ENCODE peak calls at places on chromosomes 2 and 18, in four cellular contexts. E, H, I and A are unnamed samples.

GRCh38 chr2:217647226-217647625 is 355.6 kb downstream of the TNS1 start:
- DNase-seq in E (no peak), H (no peak), I (no peak), A (no peak)

GRCh38 chr18:75231053-75231406 is 20.4 kb downstream of the TSHZ1 start:
- DNase-seq in E (no peak), H (no peak), I (no peak), A (no peak)

GRCh38 chr2:9892236-9892635 is 49.0 kb downstream of the TAF1B start:
- DNase-seq in E (no peak), H (no peak), I (no peak), A (no peak)

GRCh38 chr2:14535156-14535555 is 97.4 kb upstream of the LRATD1 start:
- DNase-seq in E (peak), H (no peak), I (no peak), A (no peak)

GRCh38 chr2:32284321-32284720 is 6.6 kb downstream of the YIPF4 start:
- DNase-seq in E (no peak), H (no peak), I (no peak), A (peak)

GRCh38 chr18:61988100-61988499 is 95.3 kb upstream of the RNF152 start:
- DNase-seq in E (no peak), H (no peak), I (no peak), A (peak)

GRCh38 chr2:183063083-183063482 is 15.5 kb upstream of the DUSP19 start:
- DNase-seq in E (peak), H (no peak), I (no peak), A (peak)

GRCh38 chr2:217743407-217743806 is 259.4 kb downstream of the TNS1 start:
- DNase-seq in E (no peak), H (peak), I (no peak), A (no peak)

GRCh38 chr2:85266424-85267041 is 61.3 kb downstream of the TGOLN2 start:
- DNase-seq in E (peak), H (peak), I (peak), A (peak)

GRCh38 chr2:17827306-17827705 is 11.0 kb downstream of the MSGN1 start:
- DNase-seq in E (no peak), H (no peak), I (peak), A (no peak)

GRCh38 chr18:74745658-74746403 is 148.2 kb downstream of the ZNF407 start:
- DNase-seq in E (no peak), H (no peak), I (no peak), A (peak)

GRCh38 chr2:223884399-223884798 is 47.0 kb upstream of the AP1S3 start:
- DNase-seq in E (no peak), H (no peak), I (no peak), A (peak)

GRCh38 chr2:96809951-96810782 is 5.9 kb upstream of the CNNM3 start:
- DNase-seq in E (no peak), H (no peak), I (no peak), A (no peak)

GRCh38 chr2:54692556-54692955 is 30.9 kb upstream of the EML6 start:
- DNase-seq in E (no peak), H (no peak), I (no peak), A (no peak)

GRCh38 chr2:145752091-145752806 is 1232.3 kb upstream of the ZEB2 start:
- DNase-seq in E (peak), H (no peak), I (no peak), A (peak)

GRCh38 chr2:188974184-188974583 is at the start of gene COL3A1:
- DNase-seq in E (no peak), H (no peak), I (no peak), A (peak)

GRCh38 chr2:20560891-20561702 is 89.8 kb downstream of the HS1BP3 start:
- DNase-seq in E (no peak), H (no peak), I (no peak), A (no peak)

GRCh38 chr18:57772387-57772799 is 30.7 kb downstream of the ATP8B1 start:
- DNase-seq in E (no peak), H (no peak), I (no peak), A (no peak)

GRCh38 chr2:134351899-134352298 is 98.0 kb downstream of the MGAT5 start:
- DNase-seq in E (peak), H (no peak), I (no peak), A (no peak)

GRCh38 chr2:121049921-121050585 is 234.9 kb downstream of the TFCP2L1 start:
- DNase-seq in E (no peak), H (no peak), I (no peak), A (no peak)

GRCh38 chr18:13558132-13558531 is 168.2 kb downstream of the FAM210A start:
- DNase-seq in E (peak), H (peak), I (peak), A (peak)

GRCh38 chr2:237128026-237128703 is 42.5 kb downstream of the COPS8 start:
- DNase-seq in E (peak), H (no peak), I (peak), A (peak)

GRCh38 chr2:70793450-70793849 is 3.0 kb upstream of the FIGLA start:
- DNase-seq in E (no peak), H (no peak), I (no peak), A (no peak)

GRCh38 chr2:216807861-216808272 is 52.0 kb downstream of the TNP1 start:
- DNase-seq in E (peak), H (no peak), I (no peak), A (peak)

GRCh38 chr2:171430516-171431410 is 3.0 kb downstream of the METTL8 start:
- DNase-seq in E (peak), H (no peak), I (peak), A (no peak)

GRCh38 chr18:10457798-10458197 is 3.4 kb downstream of the APCDD1 start:
- DNase-seq in E (no peak), H (no peak), I (no peak), A (peak)

GRCh38 chr2:157302492-157303099 is 23.0 kb downstream of the ERMN start:
- DNase-seq in E (peak), H (no peak), I (no peak), A (peak)

GRCh38 chr2:15241929-15242328 is 319.2 kb downstream of the NBAS start:
- DNase-seq in E (no peak), H (no peak), I (no peak), A (no peak)

GRCh38 chr2:232698552-232699091 is 1.5 kb downstream of the GIGYF2 start:
- DNase-seq in E (no peak), H (peak), I (no peak), A (no peak)

GRCh38 chr2:11405599-11406491 is 60.1 kb downstream of the E2F6 start:
- DNase-seq in E (no peak), H (no peak), I (no peak), A (peak)

GRCh38 chr18:47591429-47591828 is 339.0 kb downstream of the SMAD2 start:
- DNase-seq in E (no peak), H (no peak), I (no peak), A (no peak)

GRCh38 chr2:127064642-127065250 is 42.2 kb downstream of the BIN1 start:
- DNase-seq in E (peak), H (no peak), I (peak), A (peak)

GRCh38 chr2:205776139-205776538 is 93.8 kb downstream of the NRP2 start:
- DNase-seq in E (peak), H (peak), I (peak), A (no peak)

GRCh38 chr2:218063541-218064295 is 5.3 kb upstream of the RUFY4 start:
- DNase-seq in E (no peak), H (no peak), I (no peak), A (no peak)

GRCh38 chr2:191637182-191638078 is 40.5 kb upstream of the NABP1 start:
- DNase-seq in E (peak), H (no peak), I (no peak), A (peak)

GRCh38 chr2:53786371-53787254 is at the start of the genes ASB3 and ERLEC1:
- DNase-seq in E (peak), H (peak), I (peak), A (peak)

DNA sequence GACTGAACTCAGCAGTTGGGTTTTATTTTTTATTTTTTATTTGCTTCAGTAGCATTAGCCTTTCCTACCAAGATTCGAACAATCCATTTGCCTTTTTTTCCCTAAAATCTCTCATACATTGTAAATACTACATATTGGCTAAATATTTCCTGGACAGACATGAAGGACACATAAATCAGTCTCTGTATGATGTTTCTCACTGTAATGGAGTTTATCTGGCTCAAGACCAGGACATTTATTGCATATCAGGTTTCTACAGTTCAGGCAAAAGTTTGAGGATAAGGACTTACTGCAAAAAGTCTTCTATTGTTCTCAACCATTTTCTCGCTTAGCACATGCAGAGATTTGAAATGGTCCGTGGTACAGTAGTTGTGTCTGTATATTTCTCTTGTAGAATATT is 3.3 kb downstream of the CLUL1 start:
- DNase-seq in E (no peak), H (no peak), I (no peak), A (no peak)
- H4K5ac ChIP-seq in E (no peak), H (no peak), I (no peak), A (no peak)

DNA sequence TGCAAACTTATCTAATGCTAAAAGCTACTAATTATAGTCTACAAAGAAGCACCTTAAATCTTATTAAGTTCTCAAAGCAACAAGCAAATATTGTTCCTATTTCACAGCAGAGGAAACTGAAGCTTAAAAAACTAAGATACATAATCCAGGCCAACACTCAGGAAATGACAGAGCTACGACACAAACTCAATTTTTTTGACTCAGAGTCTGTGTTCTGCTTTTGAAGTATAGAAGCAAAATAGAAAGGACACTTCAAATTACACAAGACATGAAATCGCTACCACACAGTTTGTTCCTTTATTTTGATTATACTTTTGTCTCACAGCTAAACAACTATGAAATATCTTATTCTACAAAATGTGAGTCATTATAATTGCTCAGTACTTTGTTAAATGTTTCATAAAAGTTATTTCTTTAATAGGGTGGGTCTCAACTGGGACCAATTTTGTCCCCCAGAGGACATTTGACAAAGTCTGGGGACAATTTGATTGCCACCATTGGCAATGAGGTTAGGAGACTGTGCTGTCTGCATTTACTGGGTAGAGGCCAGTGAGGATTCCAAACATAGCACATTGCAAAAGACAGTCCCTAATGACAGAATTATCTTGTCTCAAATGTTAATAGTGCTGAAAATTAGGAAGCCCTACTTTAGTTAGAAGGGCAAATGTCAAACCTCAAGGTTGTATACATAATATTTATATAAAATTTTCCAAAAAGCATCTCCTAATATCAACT is 101.5 kb upstream of the GRB14 start:
- DNase-seq in E (no peak), H (no peak), I (no peak), A (no peak)
- H4K5ac ChIP-seq in E (no peak), H (no peak), I (no peak), A (no peak)

GRCh38 chr18:72638353-72638752 is 94.2 kb upstream of the CBLN2 start:
- DNase-seq in E (no peak), H (no peak), I (no peak), A (no peak)

GRCh38 chr18:72637319-72638113 is 93.4 kb upstream of the CBLN2 start:
- DNase-seq in E (no peak), H (no peak), I (no peak), A (no peak)

DNA sequence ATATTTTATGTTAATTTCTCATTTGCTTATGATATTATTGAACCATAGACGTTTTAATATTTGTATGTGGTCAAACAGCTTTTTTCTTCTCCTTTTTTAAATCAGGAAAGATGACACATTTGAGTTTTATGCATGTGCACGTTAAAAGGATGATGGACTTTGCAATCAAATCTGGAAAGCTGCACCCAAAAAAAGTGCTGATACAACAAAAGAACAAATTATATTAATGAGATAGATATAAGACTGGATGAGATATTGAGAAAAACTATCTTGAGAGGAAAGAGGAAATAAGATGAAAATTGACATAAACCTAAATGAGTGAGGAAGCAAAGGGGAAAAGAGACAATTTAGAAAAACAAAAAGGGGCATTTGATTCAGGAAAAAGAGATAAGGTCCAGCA is 96.4 kb upstream of the CBLN2 start:
- DNase-seq in E (no peak), H (no peak), I (no peak), A (no peak)
- H4K5ac ChIP-seq in E (no peak), H (no peak), I (no peak), A (no peak)

DNA sequence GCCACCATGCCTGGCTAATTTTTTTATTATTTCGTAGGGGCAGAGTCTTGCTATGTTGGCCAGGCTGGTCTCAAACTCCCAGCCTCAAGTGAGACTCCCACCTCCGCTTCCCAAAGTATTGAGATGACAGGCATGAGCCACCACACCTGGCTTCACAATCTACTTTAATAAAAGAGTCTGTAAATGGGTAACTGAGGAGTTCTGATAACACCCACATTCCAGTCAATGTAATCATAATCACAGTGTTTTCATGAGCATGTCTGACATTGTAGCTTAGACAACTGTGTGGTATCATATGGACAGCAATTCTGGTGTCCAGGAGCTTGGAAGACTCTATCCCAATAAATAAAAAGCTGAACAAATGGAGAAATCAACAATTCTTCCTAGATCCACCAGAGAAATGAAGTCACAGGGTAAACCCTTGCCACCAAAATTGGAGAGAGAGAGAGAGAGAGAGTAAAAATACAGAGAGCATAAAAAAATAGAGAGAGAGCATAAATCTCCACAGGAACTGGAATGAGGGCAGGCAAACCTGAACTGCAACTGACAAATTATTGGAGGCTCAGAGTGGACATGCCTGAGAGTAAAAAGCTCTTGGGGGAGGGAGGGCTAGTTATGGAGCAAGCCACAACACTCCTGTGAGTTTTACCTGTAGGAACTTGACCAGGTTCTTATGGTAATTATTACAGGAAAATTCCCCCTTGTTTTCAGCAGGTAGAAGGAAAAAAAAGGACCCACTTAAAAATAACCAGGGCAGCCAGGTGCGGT is 12.4 kb upstream of the NBEAL1 start:
- DNase-seq in E (no peak), H (no peak), I (no peak), A (peak)
- H4K5ac ChIP-seq in E (no peak), H (no peak), I (no peak), A (no peak)

DNA sequence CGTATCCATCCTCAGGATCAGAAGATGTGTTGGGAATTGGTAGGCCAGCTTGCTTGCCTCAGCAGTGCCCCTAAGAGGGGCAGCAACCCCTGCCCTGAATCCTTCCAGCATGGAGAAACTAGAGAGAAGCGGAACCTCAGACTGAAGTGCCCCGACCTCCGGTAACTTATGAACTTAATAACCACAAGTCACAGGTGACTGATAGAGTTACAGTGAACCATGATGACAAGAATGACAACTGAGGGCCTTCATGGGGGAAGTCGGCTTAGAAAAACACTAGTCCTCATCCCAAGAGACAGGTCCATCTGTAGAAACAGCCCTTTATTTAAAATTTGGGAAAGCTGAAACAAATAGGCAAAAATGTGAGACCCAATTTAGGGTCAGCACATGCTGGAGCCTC is 42.5 kb upstream of the TMEM87B start:
- DNase-seq in E (no peak), H (no peak), I (no peak), A (no peak)
- H4K5ac ChIP-seq in E (no peak), H (no peak), I (no peak), A (no peak)

DNA sequence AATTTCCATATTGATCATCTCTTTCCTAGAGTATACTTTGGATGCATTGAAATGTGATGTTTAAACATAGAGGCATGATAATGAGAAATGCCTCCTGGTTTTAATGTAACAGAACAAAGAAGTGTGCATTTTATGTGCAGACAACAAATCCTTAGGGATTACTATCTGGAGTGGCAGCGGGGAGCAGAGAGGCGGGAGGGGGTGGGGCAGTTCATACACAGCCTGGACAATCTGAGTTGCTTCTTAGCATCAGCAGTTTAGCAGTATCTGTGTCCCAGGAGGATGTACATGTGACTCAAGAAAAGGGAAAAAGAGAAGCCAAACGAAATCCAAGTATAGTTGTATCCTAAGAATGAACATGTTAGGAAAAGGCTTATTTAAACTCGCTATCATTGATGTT is 141.6 kb upstream of the NOSTRIN start:
- DNase-seq in E (peak), H (no peak), I (no peak), A (no peak)
- H4K5ac ChIP-seq in E (no peak), H (no peak), I (no peak), A (no peak)

GRCh38 chr2:179305125-179305524 is 40.5 kb upstream of the SESTD1 start:
- DNase-seq in E (no peak), H (no peak), I (no peak), A (no peak)

GRCh38 chr2:179307972-179308371 is 43.3 kb upstream of the SESTD1 start:
- DNase-seq in E (no peak), H (no peak), I (no peak), A (no peak)

GRCh38 chr2:179302149-179302548 is 37.5 kb upstream of the SESTD1 start:
- DNase-seq in E (no peak), H (no peak), I (no peak), A (no peak)

GRCh38 chr2:179302764-179303561 is 38.3 kb upstream of the SESTD1 start:
- DNase-seq in E (no peak), H (no peak), I (no peak), A (peak)

GRCh38 chr2:179304424-179304823 is 39.8 kb upstream of the SESTD1 start:
- DNase-seq in E (no peak), H (no peak), I (no peak), A (no peak)
- H4K5ac ChIP-seq in E (no peak), H (no peak), I (no peak), A (no peak)